ENCODE peak calls at places on chromosomes 7 and 10, in nine cellular contexts. One of them, this sample, is unnamed.

GRCh38 chr10:124742418-124743187 is 1.6 kb downstream of the FAM53B start:
- DNase-seq in mesothelial cell of epicardium: no peak
- DNase-seq in PC-9: no peak
- DNase-seq in fibroblast of mammary gland: peak
- DNase-seq in esophagus squamous epithelium: no peak
- DNase-seq in left ventricle myocardium inferior: no peak
- DNase-seq in A673: peak
- DNase-seq in chondrocyte: no peak
- DNase-seq in upper lobe of left lung: no peak
- DNase-seq in this sample: no peak

GRCh38 chr7:91373401-91373800 is 109.2 kb downstream of the FZD1 start:
- DNase-seq in mesothelial cell of epicardium: no peak
- DNase-seq in PC-9: no peak
- DNase-seq in fibroblast of mammary gland: peak
- DNase-seq in esophagus squamous epithelium: no peak
- DNase-seq in left ventricle myocardium inferior: no peak
- DNase-seq in A673: no peak
- DNase-seq in chondrocyte: no peak
- DNase-seq in upper lobe of left lung: no peak
- DNase-seq in this sample: no peak

GRCh38 chr7:66626236-66626957 is 2.3 kb upstream of the KCTD7 start:
- DNase-seq in mesothelial cell of epicardium: no peak
- DNase-seq in PC-9: no peak
- DNase-seq in fibroblast of mammary gland: peak
- DNase-seq in esophagus squamous epithelium: no peak
- DNase-seq in left ventricle myocardium inferior: no peak
- DNase-seq in A673: no peak
- DNase-seq in chondrocyte: no peak
- DNase-seq in upper lobe of left lung: no peak
- DNase-seq in this sample: no peak

GRCh38 chr10:44382981-44383748 is 1.7 kb downstream of the CXCL12 start:
- DNase-seq in mesothelial cell of epicardium: no peak
- DNase-seq in PC-9: no peak
- DNase-seq in fibroblast of mammary gland: no peak
- DNase-seq in esophagus squamous epithelium: no peak
- DNase-seq in left ventricle myocardium inferior: no peak
- DNase-seq in A673: no peak
- DNase-seq in chondrocyte: peak
- DNase-seq in upper lobe of left lung: no peak
- DNase-seq in this sample: peak

GRCh38 chr7:135190703-135191102 is 20.2 kb upstream of the CYREN start:
- DNase-seq in mesothelial cell of epicardium: no peak
- DNase-seq in PC-9: no peak
- DNase-seq in fibroblast of mammary gland: no peak
- DNase-seq in esophagus squamous epithelium: no peak
- DNase-seq in left ventricle myocardium inferior: no peak
- DNase-seq in A673: no peak
- DNase-seq in chondrocyte: no peak
- DNase-seq in upper lobe of left lung: no peak
- DNase-seq in this sample: no peak

GRCh38 chr10:33412261-33413092 is 78.0 kb upstream of the NRP1 start:
- DNase-seq in mesothelial cell of epicardium: no peak
- DNase-seq in PC-9: no peak
- DNase-seq in fibroblast of mammary gland: peak
- DNase-seq in esophagus squamous epithelium: no peak
- DNase-seq in left ventricle myocardium inferior: no peak
- DNase-seq in A673: no peak
- DNase-seq in chondrocyte: no peak
- DNase-seq in upper lobe of left lung: peak
- DNase-seq in this sample: no peak

GRCh38 chr7:158252081-158252836 is 335.4 kb downstream of the PTPRN2 start:
- DNase-seq in mesothelial cell of epicardium: no peak
- DNase-seq in PC-9: no peak
- DNase-seq in fibroblast of mammary gland: no peak
- DNase-seq in esophagus squamous epithelium: no peak
- DNase-seq in left ventricle myocardium inferior: no peak
- DNase-seq in A673: no peak
- DNase-seq in chondrocyte: no peak
- DNase-seq in upper lobe of left lung: peak
- DNase-seq in this sample: peak

GRCh38 chr7:101558742-101559325 is 70.3 kb downstream of the MYL10 start:
- DNase-seq in mesothelial cell of epicardium: no peak
- DNase-seq in PC-9: no peak
- DNase-seq in fibroblast of mammary gland: no peak
- DNase-seq in esophagus squamous epithelium: no peak
- DNase-seq in left ventricle myocardium inferior: no peak
- DNase-seq in A673: no peak
- DNase-seq in chondrocyte: peak
- DNase-seq in upper lobe of left lung: peak
- DNase-seq in this sample: no peak

GRCh38 chr10:46285300-46285699 is 1.5 kb upstream of the ANTXRL start:
- DNase-seq in mesothelial cell of epicardium: no peak
- DNase-seq in PC-9: no peak
- DNase-seq in fibroblast of mammary gland: no peak
- DNase-seq in esophagus squamous epithelium: no peak
- DNase-seq in left ventricle myocardium inferior: no peak
- DNase-seq in A673: no peak
- DNase-seq in chondrocyte: no peak
- DNase-seq in upper lobe of left lung: peak
- DNase-seq in this sample: no peak

GRCh38 chr10:46283945-46284285 is 2.9 kb upstream of the ANTXRL start:
- DNase-seq in mesothelial cell of epicardium: no peak
- DNase-seq in PC-9: no peak
- DNase-seq in fibroblast of mammary gland: no peak
- DNase-seq in esophagus squamous epithelium: no peak
- DNase-seq in left ventricle myocardium inferior: no peak
- DNase-seq in A673: no peak
- DNase-seq in chondrocyte: no peak
- DNase-seq in upper lobe of left lung: no peak
- DNase-seq in this sample: peak

GRCh38 chr10:46283217-46283944 is 3.4 kb upstream of the ANTXRL start:
- DNase-seq in mesothelial cell of epicardium: no peak
- DNase-seq in PC-9: no peak
- DNase-seq in fibroblast of mammary gland: no peak
- DNase-seq in esophagus squamous epithelium: no peak
- DNase-seq in left ventricle myocardium inferior: no peak
- DNase-seq in A673: no peak
- DNase-seq in chondrocyte: no peak
- DNase-seq in upper lobe of left lung: no peak
- DNase-seq in this sample: peak

GRCh38 chr10:46284286-46285229 is 2.2 kb upstream of the ANTXRL start:
- DNase-seq in mesothelial cell of epicardium: peak
- DNase-seq in PC-9: peak
- DNase-seq in fibroblast of mammary gland: peak
- DNase-seq in esophagus squamous epithelium: peak
- DNase-seq in left ventricle myocardium inferior: peak
- DNase-seq in A673: peak
- DNase-seq in chondrocyte: no peak
- DNase-seq in upper lobe of left lung: peak
- DNase-seq in this sample: peak

DNA sequence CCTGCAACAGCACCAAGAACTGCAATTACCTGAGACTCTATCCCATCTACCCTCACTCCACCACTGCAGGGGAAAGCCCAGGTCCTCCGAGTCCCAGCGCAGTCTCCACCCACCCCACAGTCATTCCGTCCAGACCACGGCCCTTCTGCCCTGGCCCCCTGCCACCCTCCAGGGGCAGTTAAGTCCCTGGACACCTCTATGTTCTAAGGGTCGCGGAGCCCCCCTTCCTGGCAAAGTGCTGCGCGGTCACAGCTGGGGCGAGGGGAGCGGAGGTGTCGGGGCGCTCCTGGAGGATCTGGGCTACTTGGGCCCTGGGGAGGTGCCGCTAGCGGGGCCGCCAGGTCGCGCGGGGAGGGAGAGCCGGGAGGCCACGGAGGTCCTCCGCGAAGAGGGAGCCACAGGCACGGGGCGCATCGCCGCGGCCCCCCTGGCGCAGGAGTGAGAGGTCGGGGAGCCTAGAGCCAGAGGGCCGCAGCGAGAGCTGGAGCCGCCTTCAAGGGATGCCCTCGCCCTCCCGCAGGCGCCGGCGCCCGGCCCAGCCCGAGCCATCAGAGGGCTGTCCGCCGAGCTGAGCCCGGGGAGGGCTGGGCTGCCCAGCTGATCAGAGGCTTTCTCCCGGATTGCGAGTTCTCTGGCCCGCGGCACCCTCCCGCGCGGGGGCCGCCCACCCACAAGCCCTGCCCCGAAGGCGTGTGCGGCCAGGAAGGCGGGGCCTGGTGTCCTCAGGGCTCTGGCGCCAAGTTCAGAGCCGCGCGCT is 4.2 kb upstream of the ANTXRL start:
- DNase-seq in mesothelial cell of epicardium: no peak
- DNase-seq in PC-9: no peak
- DNase-seq in fibroblast of mammary gland: peak
- DNase-seq in esophagus squamous epithelium: no peak
- DNase-seq in left ventricle myocardium inferior: peak
- DNase-seq in A673: peak
- DNase-seq in chondrocyte: no peak
- DNase-seq in upper lobe of left lung: peak
- DNase-seq in this sample: peak
- TF ChIP-seq CTCF in mesothelial cell of epicardium: no peak
- TF ChIP-seq CTCF in PC-9: no peak
- TF ChIP-seq CTCF in fibroblast of mammary gland: no peak
- TF ChIP-seq CTCF in esophagus squamous epithelium: no peak
- TF ChIP-seq CTCF in left ventricle myocardium inferior: no peak
- TF ChIP-seq CTCF in A673: no peak
- TF ChIP-seq CTCF in chondrocyte: no peak
- TF ChIP-seq CTCF in upper lobe of left lung: no peak
- TF ChIP-seq CTCF in this sample: no peak

GRCh38 chr10:23438547-23439451 is at the start of gene OTUD1:
- DNase-seq in mesothelial cell of epicardium: peak
- DNase-seq in PC-9: peak
- DNase-seq in fibroblast of mammary gland: peak
- DNase-seq in esophagus squamous epithelium: peak
- DNase-seq in left ventricle myocardium inferior: peak
- DNase-seq in A673: peak
- DNase-seq in chondrocyte: peak
- DNase-seq in upper lobe of left lung: peak
- DNase-seq in this sample: peak
- TF ChIP-seq CTCF in mesothelial cell of epicardium: no peak
- TF ChIP-seq CTCF in PC-9: no peak
- TF ChIP-seq CTCF in fibroblast of mammary gland: no peak
- TF ChIP-seq CTCF in esophagus squamous epithelium: no peak
- TF ChIP-seq CTCF in left ventricle myocardium inferior: peak
- TF ChIP-seq CTCF in A673: no peak
- TF ChIP-seq CTCF in chondrocyte: peak
- TF ChIP-seq CTCF in upper lobe of left lung: no peak
- TF ChIP-seq CTCF in this sample: no peak

GRCh38 chr7:205117-206010 is 13.0 kb downstream of the FAM20C start:
- DNase-seq in mesothelial cell of epicardium: no peak
- DNase-seq in PC-9: no peak
- DNase-seq in fibroblast of mammary gland: no peak
- DNase-seq in esophagus squamous epithelium: no peak
- DNase-seq in left ventricle myocardium inferior: no peak
- DNase-seq in A673: peak
- DNase-seq in chondrocyte: no peak
- DNase-seq in upper lobe of left lung: no peak
- DNase-seq in this sample: no peak

GRCh38 chr7:208128-208673 is 15.8 kb downstream of the FAM20C start:
- DNase-seq in mesothelial cell of epicardium: no peak
- DNase-seq in PC-9: no peak
- DNase-seq in fibroblast of mammary gland: no peak
- DNase-seq in esophagus squamous epithelium: no peak
- DNase-seq in left ventricle myocardium inferior: no peak
- DNase-seq in A673: no peak
- DNase-seq in chondrocyte: no peak
- DNase-seq in upper lobe of left lung: no peak
- DNase-seq in this sample: no peak

GRCh38 chr7:208816-209215 is 16.4 kb downstream of the FAM20C start:
- DNase-seq in mesothelial cell of epicardium: no peak
- DNase-seq in PC-9: no peak
- DNase-seq in fibroblast of mammary gland: no peak
- DNase-seq in esophagus squamous epithelium: no peak
- DNase-seq in left ventricle myocardium inferior: no peak
- DNase-seq in A673: no peak
- DNase-seq in chondrocyte: no peak
- DNase-seq in upper lobe of left lung: no peak
- DNase-seq in this sample: no peak

GRCh38 chr7:209416-209815 is 17.0 kb downstream of the FAM20C start:
- DNase-seq in mesothelial cell of epicardium: no peak
- DNase-seq in PC-9: no peak
- DNase-seq in fibroblast of mammary gland: no peak
- DNase-seq in esophagus squamous epithelium: no peak
- DNase-seq in left ventricle myocardium inferior: no peak
- DNase-seq in A673: no peak
- DNase-seq in chondrocyte: no peak
- DNase-seq in upper lobe of left lung: no peak
- DNase-seq in this sample: no peak

GRCh38 chr7:207418-208127 is 15.2 kb downstream of the FAM20C start:
- DNase-seq in mesothelial cell of epicardium: no peak
- DNase-seq in PC-9: no peak
- DNase-seq in fibroblast of mammary gland: peak
- DNase-seq in esophagus squamous epithelium: no peak
- DNase-seq in left ventricle myocardium inferior: no peak
- DNase-seq in A673: peak
- DNase-seq in chondrocyte: no peak
- DNase-seq in upper lobe of left lung: no peak
- DNase-seq in this sample: no peak
- TF ChIP-seq CTCF in mesothelial cell of epicardium: peak
- TF ChIP-seq CTCF in PC-9: no peak
- TF ChIP-seq CTCF in fibroblast of mammary gland: peak
- TF ChIP-seq CTCF in esophagus squamous epithelium: no peak
- TF ChIP-seq CTCF in left ventricle myocardium inferior: no peak
- TF ChIP-seq CTCF in A673: peak
- TF ChIP-seq CTCF in chondrocyte: peak
- TF ChIP-seq CTCF in upper lobe of left lung: no peak
- TF ChIP-seq CTCF in this sample: peak

GRCh38 chr10:103671561-103671960 is 178.1 kb downstream of the NEURL1 start:
- DNase-seq in mesothelial cell of epicardium: no peak
- DNase-seq in PC-9: no peak
- DNase-seq in fibroblast of mammary gland: no peak
- DNase-seq in esophagus squamous epithelium: no peak
- DNase-seq in left ventricle myocardium inferior: no peak
- DNase-seq in A673: no peak
- DNase-seq in chondrocyte: no peak
- DNase-seq in upper lobe of left lung: no peak
- DNase-seq in this sample: no peak

GRCh38 chr10:103668351-103669242 is 175.1 kb downstream of the NEURL1 start:
- DNase-seq in mesothelial cell of epicardium: no peak
- DNase-seq in PC-9: no peak
- DNase-seq in fibroblast of mammary gland: peak
- DNase-seq in esophagus squamous epithelium: no peak
- DNase-seq in left ventricle myocardium inferior: peak
- DNase-seq in A673: no peak
- DNase-seq in chondrocyte: no peak
- DNase-seq in upper lobe of left lung: peak
- DNase-seq in this sample: no peak

GRCh38 chr10:103669243-103669929 is 175.9 kb downstream of the NEURL1 start:
- DNase-seq in mesothelial cell of epicardium: no peak
- DNase-seq in PC-9: no peak
- DNase-seq in fibroblast of mammary gland: peak
- DNase-seq in esophagus squamous epithelium: no peak
- DNase-seq in left ventricle myocardium inferior: no peak
- DNase-seq in A673: no peak
- DNase-seq in chondrocyte: no peak
- DNase-seq in upper lobe of left lung: no peak
- DNase-seq in this sample: no peak

GRCh38 chr10:103671126-103671525 is 177.6 kb downstream of the NEURL1 start:
- DNase-seq in mesothelial cell of epicardium: no peak
- DNase-seq in PC-9: no peak
- DNase-seq in fibroblast of mammary gland: no peak
- DNase-seq in esophagus squamous epithelium: no peak
- DNase-seq in left ventricle myocardium inferior: no peak
- DNase-seq in A673: no peak
- DNase-seq in chondrocyte: no peak
- DNase-seq in upper lobe of left lung: no peak
- DNase-seq in this sample: no peak

GRCh38 chr10:103669944-103670343 is 176.4 kb downstream of the NEURL1 start:
- DNase-seq in mesothelial cell of epicardium: no peak
- DNase-seq in PC-9: no peak
- DNase-seq in fibroblast of mammary gland: no peak
- DNase-seq in esophagus squamous epithelium: no peak
- DNase-seq in left ventricle myocardium inferior: no peak
- DNase-seq in A673: no peak
- DNase-seq in chondrocyte: no peak
- DNase-seq in upper lobe of left lung: no peak
- DNase-seq in this sample: no peak
- TF ChIP-seq CTCF in mesothelial cell of epicardium: no peak
- TF ChIP-seq CTCF in PC-9: no peak
- TF ChIP-seq CTCF in fibroblast of mammary gland: no peak
- TF ChIP-seq CTCF in esophagus squamous epithelium: no peak
- TF ChIP-seq CTCF in left ventricle myocardium inferior: no peak
- TF ChIP-seq CTCF in A673: no peak
- TF ChIP-seq CTCF in chondrocyte: no peak
- TF ChIP-seq CTCF in upper lobe of left lung: no peak
- TF ChIP-seq CTCF in this sample: no peak

This sample was measured in osteocyte.